ENCODE peak calls at places on chromosomes 7 and 10, in nine cellular contexts. A, I, X, C, B, Q, R, G and Y are unnamed samples.

GRCh38 chr7:38851321-38851720 is 57.7 kb downstream of the VPS41 start:
- DNase-seq in C (no peak), X (no peak), Q (no peak), R (no peak), G (no peak), A (no peak), B (no peak), I (no peak), Y (no peak)

GRCh38 chr10:62647375-62648092 is 157.0 kb upstream of the ADO start:
- DNase-seq in R (no peak), I (no peak), A (no peak), B (no peak), C (no peak), Q (no peak), G (no peak), X (no peak), Y (no peak)

GRCh38 chr7:112452102-112452888 is 2.0 kb downstream of the IFRD1 start:
- DNase-seq in I (peak), C (peak), B (peak), R (peak), A (no peak), Q (no peak), X (peak), G (peak), Y (peak)

GRCh38 chr7:40715053-40715430 is 580.2 kb downstream of the SUGCT start:
- DNase-seq in X (peak), Q (no peak), B (no peak), I (no peak), G (no peak), R (no peak), C (no peak), A (no peak), Y (no peak)

GRCh38 chr10:30190831-30191552 is 131.6 kb upstream of the JCAD start:
- DNase-seq in Q (no peak), B (no peak), X (no peak), C (no peak), G (no peak), A (no peak), I (no peak), R (no peak), Y (no peak)

GRCh38 chr10:17179002-17179401 is 22.5 kb downstream of the TRDMT1 start:
- DNase-seq in X (peak), Q (no peak), I (no peak), C (peak), G (no peak), A (no peak), R (no peak), B (no peak), Y (no peak)

GRCh38 chr10:100109670-100110069 is 28.0 kb upstream of the CPN1 start:
- DNase-seq in X (no peak), G (no peak), R (no peak), I (no peak), B (no peak), Q (no peak), A (no peak), C (no peak), Y (no peak)

GRCh38 chr7:78063758-78064157 is 265.2 kb downstream of the PHTF2 start:
- DNase-seq in A (no peak), B (no peak), C (no peak), I (no peak), G (no peak), X (no peak), R (no peak), Q (no peak), Y (peak)

DNA sequence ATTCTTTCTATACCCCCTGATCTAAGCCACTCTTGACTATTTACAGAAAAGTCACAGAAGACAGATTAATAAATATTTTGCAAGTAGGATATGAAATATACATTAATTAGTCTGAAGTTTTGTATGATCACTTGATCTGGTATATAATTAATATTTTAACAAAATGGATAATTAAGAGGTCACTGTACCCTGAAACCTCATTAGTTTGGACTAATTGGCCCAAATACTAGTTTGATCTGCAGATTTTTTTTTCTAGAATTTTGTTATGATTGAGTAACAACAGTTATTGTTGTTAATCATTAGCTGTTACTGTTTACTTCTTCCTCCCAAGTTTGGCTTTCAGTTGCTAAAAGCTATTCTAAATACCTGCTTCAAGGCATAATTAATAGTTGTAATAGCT is 2.7 kb downstream of the NHLRC2 start:
- DNase-seq in B (no peak), A (no peak), R (no peak), G (no peak), X (no peak), C (no peak), Q (no peak), I (no peak), Y (no peak)
- H3K4me3 ChIP-seq in B (peak), A (no peak), R (no peak), G (peak), X (no peak), C (no peak), Q (no peak), I (no peak), Y (no peak)

GRCh38 chr10:68606918-68607317 is 46.8 kb downstream of the TET1 start:
- DNase-seq in I (no peak), X (peak), B (no peak), G (no peak), Q (no peak), R (no peak), A (no peak), C (no peak), Y (no peak)
- TF ChIP-seq CTCF in I (no peak), X (no peak), B (no peak), G (no peak), Q (no peak), R (no peak), A (no peak), C (no peak), Y (no peak)

GRCh38 chr10:11631291-11631690 is 19.8 kb upstream of the USP6NL start:
- DNase-seq in A (no peak), I (no peak), C (no peak), X (no peak), Q (no peak), B (no peak), R (no peak), G (no peak), Y (no peak)

GRCh38 chr10:11626071-11626470 is 14.6 kb upstream of the USP6NL start:
- DNase-seq in G (no peak), B (no peak), X (no peak), Q (no peak), R (no peak), C (no peak), I (no peak), A (no peak), Y (no peak)

GRCh38 chr10:11636761-11637166 is 25.3 kb upstream of the USP6NL start:
- DNase-seq in C (peak), X (no peak), B (no peak), R (no peak), I (no peak), Q (no peak), A (no peak), G (no peak), Y (no peak)

GRCh38 chr10:11629731-11630130 is 18.3 kb upstream of the USP6NL start:
- DNase-seq in B (no peak), R (no peak), X (no peak), C (no peak), Q (no peak), G (no peak), A (no peak), I (no peak), Y (no peak)

GRCh38 chr10:11631890-11632587 is 20.6 kb upstream of the USP6NL start:
- DNase-seq in B (no peak), X (no peak), Q (no peak), R (no peak), G (no peak), I (no peak), C (no peak), A (no peak), Y (no peak)
- H3K4me3 ChIP-seq in B (no peak), X (no peak), Q (no peak), R (no peak), G (no peak), I (no peak), C (no peak), A (no peak), Y (no peak)

GRCh38 chr10:7435674-7436073 is 24.8 kb upstream of the SFMBT2 start:
- DNase-seq in X (no peak), B (no peak), G (no peak), C (no peak), Q (no peak), R (no peak), A (no peak), I (no peak), Y (no peak)
- TF ChIP-seq CTCF in X (no peak), B (no peak), G (no peak), C (no peak), Q (no peak), R (no peak), A (no peak), I (no peak), Y (no peak)